ENCODE peak calls at places on chromosomes 11 and 22, in five cellular contexts. U is uterus; T is CD4-positive, CD25-positive, alpha-beta regulatory T cell; V is stomach; J is effector memory CD4-positive, alpha-beta T cell. O is an unnamed sample.

GRCh38 chr11:23013509-23013908 is 153.2 kb upstream of the CCDC179 start:
- DNase-seq in U (no peak), J (no peak), T (no peak), V (no peak), O (no peak)

GRCh38 chr11:125514336-125515101 is 18.5 kb upstream of the FEZ1 start:
- DNase-seq in J (peak; percentile 45), T (no peak), V (peak; percentile 32), U (no peak), O (no peak)

GRCh38 chr11:68932358-68932757 is 28.7 kb downstream of the IGHMBP2 start:
- DNase-seq in J (no peak), T (no peak), V (no peak), U (no peak), O (no peak)

GRCh38 chr11:119634301-119634700 is 94.7 kb downstream of the NECTIN1 start:
- DNase-seq in T (no peak), J (no peak), V (no peak), U (no peak), O (no peak)

GRCh38 chr11:127074151-127074761 is 73.7 kb upstream of the KIRREL3 start:
- DNase-seq in T (no peak), V (no peak), J (no peak), U (no peak), O (peak; percentile 17)

GRCh38 chr22:40265783-40266182 is 80.5 kb upstream of the ADSL start:
- DNase-seq in V (no peak), J (no peak), T (no peak), U (no peak), O (no peak)

GRCh38 chr11:4851033-4851432 is 2.0 kb upstream of the OR51S1 start:
- DNase-seq in T (no peak), J (no peak), V (peak; percentile 61), U (no peak), O (no peak)

GRCh38 chr11:126317681-126318641 is 14.1 kb downstream of the DCPS start:
- DNase-seq in V (no peak), U (peak; percentile 88), J (no peak), T (no peak), O (no peak)

GRCh38 chr11:121282886-121283502 is 9.6 kb upstream of the SC5D start:
- DNase-seq in V (no peak), J (no peak), T (no peak), U (no peak), O (no peak)

GRCh38 chr11:34558211-34558610 is 44.6 kb upstream of the ELF5 start:
- DNase-seq in J (no peak), U (no peak), V (no peak), T (no peak), O (no peak)

GRCh38 chr11:130480166-130480565 is 31.7 kb downstream of the ADAMTS15 start:
- DNase-seq in U (no peak), J (no peak), T (no peak), V (no peak), O (no peak)

GRCh38 chr22:47206185-47206584 is 443.7 kb downstream of the TBC1D22A start:
- DNase-seq in U (no peak), T (no peak), V (no peak), J (no peak), O (no peak)

GRCh38 chr11:15965562-15966250 is 390.6 kb downstream of the SOX6 start:
- DNase-seq in V (no peak), T (no peak), U (no peak), J (no peak), O (no peak)

GRCh38 chr11:73227571-73228211 is 9.6 kb downstream of the P2RY2 start:
- DNase-seq in V (peak; percentile 87), U (no peak), J (no peak), T (no peak), O (no peak)

GRCh38 chr11:2298131-2298794 is 3.5 kb downstream of the C11orf21 start:
- DNase-seq in U (no peak), V (no peak), J (no peak), T (no peak), O (no peak)

GRCh38 chr11:62017878-62018642 is 50.6 kb upstream of the FTH1 start:
- DNase-seq in J (no peak), V (no peak), U (no peak), T (no peak), O (no peak)

GRCh38 chr22:17921871-17922821 is 102.2 kb downstream of the MICAL3 start:
- DNase-seq in J (no peak), V (no peak), U (peak; percentile 11), T (no peak), O (no peak)

GRCh38 chr11:95565692-95566091 is 223.9 kb downstream of the FAM76B start:
- DNase-seq in T (no peak), U (no peak), V (no peak), J (no peak), O (no peak)

GRCh38 chr22:30701872-30702271 is 7.2 kb downstream of the OSBP2 start:
- DNase-seq in U (no peak), T (no peak), V (no peak), J (no peak), O (peak; percentile 32)

GRCh38 chr11:119722281-119722794 is 6.7 kb downstream of the NECTIN1 start:
- DNase-seq in T (no peak), U (no peak), J (no peak), V (peak; percentile 67), O (no peak)

GRCh38 chr22:26751217-26751616 is 93.8 kb downstream of the MIAT start:
- DNase-seq in U (peak; percentile 22), T (no peak), V (no peak), J (no peak), O (peak; percentile 36)

GRCh38 chr11:33147559-33147958 is 13.7 kb downstream of the CSTF3 start:
- DNase-seq in J (no peak), V (no peak), T (no peak), U (no peak), O (no peak)

GRCh38 chr11:120869097-120869496 is 154.8 kb upstream of the TBCEL start:
- DNase-seq in V (no peak), U (no peak), J (no peak), T (no peak), O (no peak)

GRCh38 chr11:93020248-93021088 is 51.0 kb downstream of the MTNR1B start:
- DNase-seq in J (no peak), U (peak; percentile 64), V (no peak), T (no peak), O (no peak)

GRCh38 chr11:97638825-97639224 is 1249.0 kb downstream of the JRKL start:
- DNase-seq in U (no peak), V (no peak), T (no peak), J (no peak), O (no peak)

GRCh38 chr11:134853972-134854371 is 441.9 kb upstream of the B3GAT1 start:
- DNase-seq in T (no peak), V (no peak), U (no peak), J (no peak), O (no peak)

GRCh38 chr11:128235446-128235845 is 351.9 kb downstream of the ETS1 start:
- DNase-seq in U (no peak), T (no peak), V (no peak), J (no peak), O (no peak)

GRCh38 chr11:5930614-5931013 is 11.4 kb upstream of the OR56A3 start:
- DNase-seq in U (no peak), J (no peak), V (no peak), T (no peak), O (no peak)

GRCh38 chr11:2689551-2690260 is 10.1 kb downstream of the KCNQ1OT1 start:
- DNase-seq in J (no peak), T (no peak), U (peak; percentile 4), V (no peak), O (no peak)

DNA sequence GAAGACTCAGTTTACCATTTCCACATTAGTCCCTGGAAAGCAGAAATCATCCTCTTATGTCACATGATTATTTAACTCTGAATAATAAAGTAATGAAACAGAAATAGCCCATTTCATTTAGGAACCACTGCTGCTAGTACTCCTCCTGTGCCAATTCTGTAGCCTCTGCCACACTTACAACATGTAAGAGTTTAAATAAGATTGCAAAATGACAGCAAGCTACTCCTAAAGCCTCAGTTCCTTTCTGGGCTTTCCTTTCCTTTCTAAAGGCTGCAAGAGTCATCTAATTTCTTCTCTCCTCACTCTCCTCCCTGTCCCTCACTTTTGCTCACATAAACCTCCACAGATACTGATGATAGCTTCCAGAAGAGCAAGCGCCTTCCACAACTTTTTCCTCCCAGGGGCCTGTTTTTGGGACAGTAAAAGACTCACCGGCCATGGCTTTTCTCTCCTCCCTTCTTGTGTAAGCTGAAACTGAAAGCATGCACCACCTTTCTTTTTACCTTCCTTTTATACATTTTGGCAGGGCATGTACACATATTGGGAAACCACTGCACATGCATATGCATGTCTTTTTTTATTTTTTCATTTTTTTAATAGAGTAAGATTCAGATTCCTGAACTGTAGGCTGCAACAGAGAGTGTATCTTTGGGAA is 38.5 kb downstream of the CARD18 start:
- DNase-seq in J (no peak), V (no peak), T (no peak), U (no peak), O (no peak)
- H3K27ac ChIP-seq in J (peak overlapping the region; percentile 31), V (peak overlapping the region; percentile 4), T (peak overlapping the region; percentile 77), U (no peak overlapping the region), O (no peak overlapping the region)

DNA sequence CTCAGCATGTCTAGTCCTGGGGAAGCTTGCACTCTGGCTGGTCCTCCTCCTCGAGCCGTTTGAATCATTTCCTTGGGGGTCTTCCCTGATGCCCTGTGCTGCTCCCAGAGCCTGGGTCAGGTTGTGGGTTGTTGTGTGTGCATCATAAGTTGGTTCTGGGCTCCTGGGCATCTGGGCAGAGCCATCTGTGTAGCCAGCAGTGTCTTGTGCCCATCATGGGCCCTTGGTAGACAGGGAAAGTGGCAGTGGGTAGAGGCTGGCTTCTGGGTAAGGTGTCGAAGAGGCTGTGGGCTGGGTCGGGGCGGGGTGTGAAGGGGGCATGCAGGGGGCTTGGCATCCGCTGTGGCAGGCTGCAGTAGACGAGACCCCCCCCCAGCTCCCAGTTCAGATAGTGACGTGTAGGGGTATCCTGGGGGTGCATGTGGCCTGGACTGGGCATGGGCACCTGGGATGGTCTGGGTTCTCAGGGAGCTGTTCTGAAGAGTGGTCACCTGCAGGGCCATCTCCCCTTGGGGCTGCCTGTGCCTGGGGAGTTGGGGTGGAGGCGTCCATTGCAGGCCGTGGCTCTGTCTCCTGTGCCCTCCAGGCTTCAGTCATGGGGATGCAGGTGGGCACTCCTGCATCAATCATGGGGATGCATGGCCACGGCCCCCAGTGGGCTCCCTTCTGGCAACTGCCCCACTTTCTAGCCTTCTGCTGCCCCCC is 7.2 kb upstream of the TRMT2A start:
- DNase-seq in T (no peak), J (no peak), V (no peak), U (no peak), O (no peak)
- H3K27ac ChIP-seq in T (no peak overlapping the region), J (peak overlapping the region; percentile 1), V (no peak overlapping the region), U (no peak overlapping the region), O (no peak overlapping the region)

GRCh38 chr11:106424111-106424510 is 346.6 kb downstream of the AASDHPPT start:
- DNase-seq in T (no peak), V (no peak), J (no peak), U (no peak), O (no peak)
- H3K27ac ChIP-seq in T (no peak overlapping the region), V (no peak overlapping the region), J (no peak overlapping the region), U (no peak overlapping the region), O (peak overlapping the region; percentile 52)

DNA sequence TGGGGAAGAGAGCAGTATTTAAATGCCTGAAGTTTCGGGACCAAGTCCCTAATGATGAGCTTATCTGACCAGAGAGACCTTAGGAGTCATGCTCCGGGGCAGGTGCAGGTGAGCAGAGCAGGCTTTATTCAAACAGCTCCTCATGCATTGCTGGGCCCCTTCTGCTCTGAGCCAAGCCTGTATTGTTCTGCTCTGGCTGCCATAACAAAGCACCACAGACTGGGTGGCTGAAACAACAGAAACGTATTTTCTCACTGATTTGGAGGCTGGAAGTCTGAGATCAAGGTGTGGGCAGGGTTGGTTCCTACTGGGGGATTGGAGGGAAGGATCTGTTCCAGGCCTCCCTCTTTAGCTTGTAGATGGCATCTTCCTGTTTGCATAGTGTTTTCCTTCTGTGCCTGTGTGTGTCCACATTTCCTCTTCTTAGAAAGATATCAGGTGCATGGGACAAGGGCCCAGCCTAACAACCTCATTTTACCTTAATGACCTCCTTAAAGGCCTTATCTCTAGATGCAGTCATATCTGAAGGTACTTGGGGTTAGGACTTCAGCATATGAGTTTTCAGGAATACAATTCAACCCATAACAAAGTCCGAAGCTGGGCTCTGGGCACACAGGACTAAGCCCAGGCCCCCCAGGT is 97.1 kb upstream of the PARVA start:
- DNase-seq in U (no peak), T (no peak), J (no peak), V (peak; percentile 24), O (no peak)
- H3K27ac ChIP-seq in U (no peak overlapping the region), T (no peak overlapping the region), J (no peak overlapping the region), V (peak overlapping the region; percentile 20), O (no peak overlapping the region)